ENCODE peak calls at places on chromosomes 5 and 9, in nine cellular contexts. H is A549; D is CD4-positive, alpha-beta T cell; P is ELF-1; J is mammary epithelial cell; U is astrocyte of the spinal cord; T is frontal cortex; V is stimulated activated CD4-positive, alpha-beta T cell treated with anti-CD3 and anti-CD28 coated beads, Interleukin-2, amount 100 ng/mL, for 4 hours; E is CD4-positive, CD25-positive, alpha-beta regulatory T cell. C is an unnamed sample.

GRCh38 chr5:116577064-116577788 is 2.6 kb upstream of the SEMA6A start:
- DNase-seq in E (no peak), V (no peak), P (peak; percentile 74), J (no peak), T (no peak), H (no peak), D (no peak), U (no peak), C (peak; percentile 4)

GRCh38 chr5:168941901-168942300 is 359.0 kb downstream of the SLIT3 start:
- DNase-seq in V (no peak), D (no peak), U (no peak), J (no peak), T (no peak), P (peak; percentile 46), E (no peak), H (peak; percentile 22), C (no peak)

GRCh38 chr5:133848306-133848924 is 120.0 kb downstream of the C5orf15 start:
- DNase-seq in T (no peak), J (peak; percentile 58), E (no peak), V (no peak), D (no peak), H (no peak), U (peak; percentile 54), P (peak; percentile 32), C (peak; percentile 70)

GRCh38 chr9:73869261-73869660 is 627.9 kb upstream of the RORB start:
- DNase-seq in P (no peak), U (peak; percentile 48), D (no peak), E (no peak), H (peak; percentile 13), J (peak; percentile 93), V (peak; percentile 6), T (no peak), C (peak; percentile 98)

GRCh38 chr5:125595095-125595494 is 828.1 kb upstream of the GRAMD2B start:
- DNase-seq in P (no peak), U (peak; percentile 31), J (no peak), T (no peak), V (no peak), D (no peak), E (no peak), H (no peak), C (no peak)

GRCh38 chr5:89471556-89471955 is 588.6 kb upstream of the MEF2C start:
- DNase-seq in U (peak; percentile 20), E (no peak), T (no peak), V (no peak), P (no peak), H (no peak), D (no peak), J (no peak), C (no peak)

GRCh38 chr5:68396722-68397121 is 181.2 kb downstream of the PIK3R1 start:
- DNase-seq in U (no peak), V (no peak), P (no peak), J (no peak), T (no peak), E (no peak), H (peak; percentile 78), D (no peak), C (peak; percentile 22)

GRCh38 chr5:112682621-112683061 is 55.0 kb upstream of the APC start:
- DNase-seq in V (no peak), E (no peak), T (no peak), J (no peak), D (no peak), U (peak; percentile 7), H (no peak), P (no peak), C (no peak)

GRCh38 chr5:134784946-134785620 is 26.5 kb downstream of the DDX46 start:
- DNase-seq in T (no peak), H (no peak), U (peak; percentile 71), P (no peak), V (no peak), E (no peak), D (no peak), J (no peak), C (peak; percentile 36)

GRCh38 chr9:72929542-72929941 is 23.3 kb downstream of the ALDH1A1 start:
- DNase-seq in D (no peak), V (no peak), P (no peak), U (no peak), J (no peak), T (no peak), E (no peak), H (no peak), C (no peak)

GRCh38 chr9:135216666-135217431 is 129.4 kb downstream of the OLFM1 start:
- DNase-seq in P (no peak), T (no peak), U (no peak), E (no peak), V (no peak), D (no peak), H (no peak), J (no peak), C (no peak)